ENCODE peak calls at places on chromosomes 11 and 22, in eight cellular contexts. One of them, this sample, is unnamed.

GRCh38 chr11:31643831-31644230 is 134.3 kb downstream of the ELP4 start:
- DNase-seq in cardiac fibroblast: peak
- DNase-seq in activated T-cell treated with anti-CD3 and anti-CD28 coated beads, Interleukin-2, amount 50 U/mL, for 1 hour: no peak
- DNase-seq in posterior vena cava: no peak
- DNase-seq in T-helper 1 cell: no peak
- DNase-seq in nucleus accumbens: no peak
- DNase-seq in NCI-H1092 treated with DMSO at 0.1 percent for 48 hours: no peak
- DNase-seq in stimulated activated CD4-positive, alpha-beta T cell treated with anti-CD3 and anti-CD28 coated beads, TNF-alpha, amount 100 ng/mL, for 4 hours: no peak
- DNase-seq in this sample: no peak

GRCh38 chr11:116217006-116217405 is 555.8 kb downstream of the BUD13 start:
- DNase-seq in cardiac fibroblast: peak
- DNase-seq in activated T-cell treated with anti-CD3 and anti-CD28 coated beads, Interleukin-2, amount 50 U/mL, for 1 hour: no peak
- DNase-seq in posterior vena cava: peak
- DNase-seq in T-helper 1 cell: no peak
- DNase-seq in nucleus accumbens: peak
- DNase-seq in NCI-H1092 treated with DMSO at 0.1 percent for 48 hours: peak
- DNase-seq in stimulated activated CD4-positive, alpha-beta T cell treated with anti-CD3 and anti-CD28 coated beads, TNF-alpha, amount 100 ng/mL, for 4 hours: no peak
- DNase-seq in this sample: no peak

GRCh38 chr11:134780486-134781155 is 368.6 kb upstream of the B3GAT1 start:
- DNase-seq in cardiac fibroblast: peak
- DNase-seq in activated T-cell treated with anti-CD3 and anti-CD28 coated beads, Interleukin-2, amount 50 U/mL, for 1 hour: no peak
- DNase-seq in posterior vena cava: no peak
- DNase-seq in T-helper 1 cell: no peak
- DNase-seq in nucleus accumbens: no peak
- DNase-seq in NCI-H1092 treated with DMSO at 0.1 percent for 48 hours: no peak
- DNase-seq in stimulated activated CD4-positive, alpha-beta T cell treated with anti-CD3 and anti-CD28 coated beads, TNF-alpha, amount 100 ng/mL, for 4 hours: no peak
- DNase-seq in this sample: no peak

GRCh38 chr22:37940698-37941376 is 12.6 kb downstream of the C22orf23 start:
- DNase-seq in cardiac fibroblast: peak
- DNase-seq in activated T-cell treated with anti-CD3 and anti-CD28 coated beads, Interleukin-2, amount 50 U/mL, for 1 hour: no peak
- DNase-seq in posterior vena cava: no peak
- DNase-seq in T-helper 1 cell: no peak
- DNase-seq in nucleus accumbens: no peak
- DNase-seq in NCI-H1092 treated with DMSO at 0.1 percent for 48 hours: no peak
- DNase-seq in stimulated activated CD4-positive, alpha-beta T cell treated with anti-CD3 and anti-CD28 coated beads, TNF-alpha, amount 100 ng/mL, for 4 hours: no peak
- DNase-seq in this sample: no peak

GRCh38 chr22:31148516-31148915 is 8.2 kb upstream of the PLA2G3 start:
- DNase-seq in cardiac fibroblast: peak
- DNase-seq in activated T-cell treated with anti-CD3 and anti-CD28 coated beads, Interleukin-2, amount 50 U/mL, for 1 hour: no peak
- DNase-seq in posterior vena cava: peak
- DNase-seq in T-helper 1 cell: no peak
- DNase-seq in nucleus accumbens: no peak
- DNase-seq in NCI-H1092 treated with DMSO at 0.1 percent for 48 hours: no peak
- DNase-seq in stimulated activated CD4-positive, alpha-beta T cell treated with anti-CD3 and anti-CD28 coated beads, TNF-alpha, amount 100 ng/mL, for 4 hours: no peak
- DNase-seq in this sample: no peak

GRCh38 chr22:50014655-50015401 is 2.3 kb upstream of the IL17REL start:
- DNase-seq in cardiac fibroblast: no peak
- DNase-seq in activated T-cell treated with anti-CD3 and anti-CD28 coated beads, Interleukin-2, amount 50 U/mL, for 1 hour: peak
- DNase-seq in posterior vena cava: peak
- DNase-seq in T-helper 1 cell: no peak
- DNase-seq in nucleus accumbens: no peak
- DNase-seq in NCI-H1092 treated with DMSO at 0.1 percent for 48 hours: no peak
- DNase-seq in stimulated activated CD4-positive, alpha-beta T cell treated with anti-CD3 and anti-CD28 coated beads, TNF-alpha, amount 100 ng/mL, for 4 hours: no peak
- DNase-seq in this sample: no peak

GRCh38 chr11:3000032-3000961 is 8.2 kb upstream of the NAP1L4 start:
- DNase-seq in cardiac fibroblast: peak
- DNase-seq in activated T-cell treated with anti-CD3 and anti-CD28 coated beads, Interleukin-2, amount 50 U/mL, for 1 hour: peak
- DNase-seq in posterior vena cava: peak
- DNase-seq in T-helper 1 cell: no peak
- DNase-seq in nucleus accumbens: peak
- DNase-seq in NCI-H1092 treated with DMSO at 0.1 percent for 48 hours: peak
- DNase-seq in stimulated activated CD4-positive, alpha-beta T cell treated with anti-CD3 and anti-CD28 coated beads, TNF-alpha, amount 100 ng/mL, for 4 hours: no peak
- DNase-seq in this sample: no peak

GRCh38 chr22:44632823-44633478 is 69.1 kb upstream of the PRR5 start:
- DNase-seq in cardiac fibroblast: no peak
- DNase-seq in activated T-cell treated with anti-CD3 and anti-CD28 coated beads, Interleukin-2, amount 50 U/mL, for 1 hour: no peak
- DNase-seq in posterior vena cava: peak
- DNase-seq in T-helper 1 cell: no peak
- DNase-seq in nucleus accumbens: no peak
- DNase-seq in NCI-H1092 treated with DMSO at 0.1 percent for 48 hours: no peak
- DNase-seq in stimulated activated CD4-positive, alpha-beta T cell treated with anti-CD3 and anti-CD28 coated beads, TNF-alpha, amount 100 ng/mL, for 4 hours: no peak
- DNase-seq in this sample: no peak

GRCh38 chr22:31230155-31230870 is 18.2 kb downstream of the LIMK2 start:
- DNase-seq in cardiac fibroblast: peak
- DNase-seq in activated T-cell treated with anti-CD3 and anti-CD28 coated beads, Interleukin-2, amount 50 U/mL, for 1 hour: no peak
- DNase-seq in posterior vena cava: no peak
- DNase-seq in T-helper 1 cell: no peak
- DNase-seq in nucleus accumbens: no peak
- DNase-seq in NCI-H1092 treated with DMSO at 0.1 percent for 48 hours: no peak
- DNase-seq in stimulated activated CD4-positive, alpha-beta T cell treated with anti-CD3 and anti-CD28 coated beads, TNF-alpha, amount 100 ng/mL, for 4 hours: no peak
- DNase-seq in this sample: no peak

GRCh38 chr11:65589444-65590239 is 6.0 kb downstream of the KCNK7 start:
- DNase-seq in cardiac fibroblast: no peak
- DNase-seq in activated T-cell treated with anti-CD3 and anti-CD28 coated beads, Interleukin-2, amount 50 U/mL, for 1 hour: no peak
- DNase-seq in posterior vena cava: no peak
- DNase-seq in T-helper 1 cell: no peak
- DNase-seq in nucleus accumbens: no peak
- DNase-seq in NCI-H1092 treated with DMSO at 0.1 percent for 48 hours: no peak
- DNase-seq in stimulated activated CD4-positive, alpha-beta T cell treated with anti-CD3 and anti-CD28 coated beads, TNF-alpha, amount 100 ng/mL, for 4 hours: no peak
- DNase-seq in this sample: no peak

GRCh38 chr11:45607995-45608394 is 57.4 kb downstream of the CHST1 start:
- DNase-seq in cardiac fibroblast: peak
- DNase-seq in activated T-cell treated with anti-CD3 and anti-CD28 coated beads, Interleukin-2, amount 50 U/mL, for 1 hour: no peak
- DNase-seq in posterior vena cava: peak
- DNase-seq in T-helper 1 cell: no peak
- DNase-seq in nucleus accumbens: no peak
- DNase-seq in NCI-H1092 treated with DMSO at 0.1 percent for 48 hours: no peak
- DNase-seq in stimulated activated CD4-positive, alpha-beta T cell treated with anti-CD3 and anti-CD28 coated beads, TNF-alpha, amount 100 ng/mL, for 4 hours: no peak
- DNase-seq in this sample: no peak

GRCh38 chr11:101584651-101585050 is 844 bp upstream of the TRPC6 start:
- DNase-seq in cardiac fibroblast: no peak
- DNase-seq in activated T-cell treated with anti-CD3 and anti-CD28 coated beads, Interleukin-2, amount 50 U/mL, for 1 hour: no peak
- DNase-seq in posterior vena cava: no peak
- DNase-seq in T-helper 1 cell: no peak
- DNase-seq in nucleus accumbens: no peak
- DNase-seq in NCI-H1092 treated with DMSO at 0.1 percent for 48 hours: no peak
- DNase-seq in stimulated activated CD4-positive, alpha-beta T cell treated with anti-CD3 and anti-CD28 coated beads, TNF-alpha, amount 100 ng/mL, for 4 hours: no peak
- DNase-seq in this sample: no peak

GRCh38 chr11:68206211-68206610 is 6.9 kb downstream of the KMT5B start:
- DNase-seq in cardiac fibroblast: peak
- DNase-seq in activated T-cell treated with anti-CD3 and anti-CD28 coated beads, Interleukin-2, amount 50 U/mL, for 1 hour: peak
- DNase-seq in posterior vena cava: no peak
- DNase-seq in T-helper 1 cell: no peak
- DNase-seq in nucleus accumbens: no peak
- DNase-seq in NCI-H1092 treated with DMSO at 0.1 percent for 48 hours: peak
- DNase-seq in stimulated activated CD4-positive, alpha-beta T cell treated with anti-CD3 and anti-CD28 coated beads, TNF-alpha, amount 100 ng/mL, for 4 hours: no peak
- DNase-seq in this sample: no peak

GRCh38 chr11:121310908-121311307 is 18.3 kb downstream of the SC5D start:
- DNase-seq in cardiac fibroblast: no peak
- DNase-seq in activated T-cell treated with anti-CD3 and anti-CD28 coated beads, Interleukin-2, amount 50 U/mL, for 1 hour: no peak
- DNase-seq in posterior vena cava: no peak
- DNase-seq in T-helper 1 cell: no peak
- DNase-seq in nucleus accumbens: no peak
- DNase-seq in NCI-H1092 treated with DMSO at 0.1 percent for 48 hours: no peak
- DNase-seq in stimulated activated CD4-positive, alpha-beta T cell treated with anti-CD3 and anti-CD28 coated beads, TNF-alpha, amount 100 ng/mL, for 4 hours: no peak
- DNase-seq in this sample: no peak

GRCh38 chr22:42434283-42434682 is 2.1 kb upstream of the NFAM1 start:
- DNase-seq in cardiac fibroblast: no peak
- DNase-seq in activated T-cell treated with anti-CD3 and anti-CD28 coated beads, Interleukin-2, amount 50 U/mL, for 1 hour: no peak
- DNase-seq in posterior vena cava: no peak
- DNase-seq in T-helper 1 cell: no peak
- DNase-seq in nucleus accumbens: no peak
- DNase-seq in NCI-H1092 treated with DMSO at 0.1 percent for 48 hours: peak
- DNase-seq in stimulated activated CD4-positive, alpha-beta T cell treated with anti-CD3 and anti-CD28 coated beads, TNF-alpha, amount 100 ng/mL, for 4 hours: no peak
- DNase-seq in this sample: no peak

GRCh38 chr11:47083913-47084312 is 92.8 kb downstream of the ARFGAP2 start:
- DNase-seq in cardiac fibroblast: peak
- DNase-seq in activated T-cell treated with anti-CD3 and anti-CD28 coated beads, Interleukin-2, amount 50 U/mL, for 1 hour: no peak
- DNase-seq in posterior vena cava: no peak
- DNase-seq in T-helper 1 cell: no peak
- DNase-seq in nucleus accumbens: no peak
- DNase-seq in NCI-H1092 treated with DMSO at 0.1 percent for 48 hours: no peak
- DNase-seq in stimulated activated CD4-positive, alpha-beta T cell treated with anti-CD3 and anti-CD28 coated beads, TNF-alpha, amount 100 ng/mL, for 4 hours: no peak
- DNase-seq in this sample: no peak

GRCh38 chr11:76599041-76600013 is 71.2 kb downstream of the LRRC32 start:
- DNase-seq in cardiac fibroblast: peak
- DNase-seq in activated T-cell treated with anti-CD3 and anti-CD28 coated beads, Interleukin-2, amount 50 U/mL, for 1 hour: no peak
- DNase-seq in posterior vena cava: no peak
- DNase-seq in T-helper 1 cell: no peak
- DNase-seq in nucleus accumbens: no peak
- DNase-seq in NCI-H1092 treated with DMSO at 0.1 percent for 48 hours: no peak
- DNase-seq in stimulated activated CD4-positive, alpha-beta T cell treated with anti-CD3 and anti-CD28 coated beads, TNF-alpha, amount 100 ng/mL, for 4 hours: no peak
- DNase-seq in this sample: no peak

GRCh38 chr11:124863826-124864165 is 1.4 kb upstream of the ROBO3 start:
- DNase-seq in cardiac fibroblast: no peak
- DNase-seq in activated T-cell treated with anti-CD3 and anti-CD28 coated beads, Interleukin-2, amount 50 U/mL, for 1 hour: no peak
- DNase-seq in posterior vena cava: peak
- DNase-seq in T-helper 1 cell: no peak
- DNase-seq in nucleus accumbens: no peak
- DNase-seq in NCI-H1092 treated with DMSO at 0.1 percent for 48 hours: no peak
- DNase-seq in stimulated activated CD4-positive, alpha-beta T cell treated with anti-CD3 and anti-CD28 coated beads, TNF-alpha, amount 100 ng/mL, for 4 hours: no peak
- DNase-seq in this sample: no peak

GRCh38 chr11:92702037-92702436 is 267.4 kb upstream of the MTNR1B start:
- DNase-seq in cardiac fibroblast: peak
- DNase-seq in activated T-cell treated with anti-CD3 and anti-CD28 coated beads, Interleukin-2, amount 50 U/mL, for 1 hour: no peak
- DNase-seq in posterior vena cava: no peak
- DNase-seq in T-helper 1 cell: no peak
- DNase-seq in nucleus accumbens: no peak
- DNase-seq in NCI-H1092 treated with DMSO at 0.1 percent for 48 hours: no peak
- DNase-seq in stimulated activated CD4-positive, alpha-beta T cell treated with anti-CD3 and anti-CD28 coated beads, TNF-alpha, amount 100 ng/mL, for 4 hours: no peak
- DNase-seq in this sample: no peak

GRCh38 chr22:27405672-27406388 is 395.7 kb downstream of the MN1 start:
- DNase-seq in cardiac fibroblast: peak
- DNase-seq in activated T-cell treated with anti-CD3 and anti-CD28 coated beads, Interleukin-2, amount 50 U/mL, for 1 hour: no peak
- DNase-seq in posterior vena cava: no peak
- DNase-seq in T-helper 1 cell: no peak
- DNase-seq in nucleus accumbens: peak
- DNase-seq in NCI-H1092 treated with DMSO at 0.1 percent for 48 hours: peak
- DNase-seq in stimulated activated CD4-positive, alpha-beta T cell treated with anti-CD3 and anti-CD28 coated beads, TNF-alpha, amount 100 ng/mL, for 4 hours: no peak
- DNase-seq in this sample: no peak

GRCh38 chr11:2409701-2410468 is 9.3 kb downstream of the TSSC4 start:
- DNase-seq in cardiac fibroblast: no peak
- DNase-seq in activated T-cell treated with anti-CD3 and anti-CD28 coated beads, Interleukin-2, amount 50 U/mL, for 1 hour: no peak
- DNase-seq in posterior vena cava: no peak
- DNase-seq in T-helper 1 cell: no peak
- DNase-seq in nucleus accumbens: no peak
- DNase-seq in NCI-H1092 treated with DMSO at 0.1 percent for 48 hours: no peak
- DNase-seq in stimulated activated CD4-positive, alpha-beta T cell treated with anti-CD3 and anti-CD28 coated beads, TNF-alpha, amount 100 ng/mL, for 4 hours: no peak
- DNase-seq in this sample: no peak